ENCODE peak calls at places on chromosomes 2 and 18, in five cellular contexts. One of them, this sample, is unnamed.

GRCh38 chr2:16194530-16194929 is 254.2 kb downstream of the MYCN start:
- DNase-seq in M059J: no peak
- DNase-seq in NCI-H460: no peak
- DNase-seq in astrocyte: no peak
- DNase-seq in Kasumi-1: no peak
- DNase-seq in this sample: no peak

GRCh38 chr2:33131108-33131507 is 184.4 kb downstream of the LTBP1 start:
- DNase-seq in Kasumi-1: no peak
- DNase-seq in M059J: peak; percentile 57
- DNase-seq in astrocyte: peak; percentile 55
- DNase-seq in NCI-H460: no peak
- DNase-seq in this sample: peak; percentile 9

GRCh38 chr2:10359246-10359645 is 56.5 kb downstream of the HPCAL1 start:
- DNase-seq in Kasumi-1: no peak
- DNase-seq in NCI-H460: no peak
- DNase-seq in astrocyte: no peak
- DNase-seq in M059J: no peak
- DNase-seq in this sample: no peak

GRCh38 chr2:201559067-201559710 is 84.1 kb downstream of the TMEM237 start:
- DNase-seq in M059J: no peak
- DNase-seq in astrocyte: no peak
- DNase-seq in NCI-H460: no peak
- DNase-seq in Kasumi-1: no peak
- DNase-seq in this sample: no peak

GRCh38 chr2:67295406-67295805 is 101.7 kb upstream of the ETAA1 start:
- DNase-seq in astrocyte: no peak
- DNase-seq in NCI-H460: no peak
- DNase-seq in Kasumi-1: no peak
- DNase-seq in M059J: no peak
- DNase-seq in this sample: no peak

GRCh38 chr2:165239826-165240618 is 808 bp downstream of the SCN2A start:
- DNase-seq in M059J: no peak
- DNase-seq in astrocyte: no peak
- DNase-seq in Kasumi-1: no peak
- DNase-seq in NCI-H460: no peak
- DNase-seq in this sample: no peak

GRCh38 chr2:215861607-215862033 is 151.7 kb downstream of the MREG start:
- DNase-seq in Kasumi-1: no peak
- DNase-seq in M059J: no peak
- DNase-seq in astrocyte: no peak
- DNase-seq in NCI-H460: no peak
- DNase-seq in this sample: no peak

GRCh38 chr2:122191331-122191730 is 435.9 kb downstream of the TSN start:
- DNase-seq in Kasumi-1: peak; percentile 60
- DNase-seq in M059J: peak; percentile 15
- DNase-seq in NCI-H460: peak; percentile 82
- DNase-seq in astrocyte: no peak
- DNase-seq in this sample: peak; percentile 30

GRCh38 chr2:165450141-165450540 is 19.4 kb upstream of the CSRNP3 start:
- DNase-seq in astrocyte: no peak
- DNase-seq in M059J: no peak
- DNase-seq in Kasumi-1: peak; percentile 55
- DNase-seq in NCI-H460: no peak
- DNase-seq in this sample: no peak

GRCh38 chr18:59085797-59086196 is 53.9 kb upstream of the SEC11C start:
- DNase-seq in NCI-H460: no peak
- DNase-seq in astrocyte: peak; percentile 72
- DNase-seq in M059J: peak; percentile 53
- DNase-seq in Kasumi-1: no peak
- DNase-seq in this sample: peak; percentile 71

GRCh38 chr2:120934221-120934639 is 198.6 kb downstream of the GLI2 start:
- DNase-seq in astrocyte: no peak
- DNase-seq in M059J: peak; percentile 29
- DNase-seq in NCI-H460: no peak
- DNase-seq in Kasumi-1: no peak
- DNase-seq in this sample: no peak

GRCh38 chr2:102839668-102840388 is 78.0 kb downstream of the TMEM182 start:
- DNase-seq in Kasumi-1: peak; percentile 67
- DNase-seq in astrocyte: peak; percentile 8
- DNase-seq in NCI-H460: peak; percentile 47
- DNase-seq in M059J: peak; percentile 34
- DNase-seq in this sample: peak; percentile 8

GRCh38 chr18:49020129-49020528 is 69.4 kb upstream of the SMAD7 start:
- DNase-seq in NCI-H460: no peak
- DNase-seq in M059J: no peak
- DNase-seq in Kasumi-1: no peak
- DNase-seq in astrocyte: no peak
- DNase-seq in this sample: no peak

GRCh38 chr2:47819834-47820233 is 36.9 kb downstream of the MSH6 start:
- DNase-seq in Kasumi-1: no peak
- DNase-seq in NCI-H460: no peak
- DNase-seq in astrocyte: no peak
- DNase-seq in M059J: peak; percentile 40
- DNase-seq in this sample: no peak

GRCh38 chr2:113079123-113079522 is 11.4 kb downstream of the IL1F10 start:
- DNase-seq in NCI-H460: no peak
- DNase-seq in M059J: no peak
- DNase-seq in astrocyte: peak; percentile 42
- DNase-seq in Kasumi-1: no peak
- DNase-seq in this sample: peak; percentile 69